ENCODE peak calls at places on chromosomes 12 and 14, in eight cellular contexts. A, N, V, H, E, S, Q and X are unnamed samples.

GRCh38 chr12:66861157-66861750 is 182.4 kb upstream of the GRIP1 start:
- DNase-seq in A (no peak), N (peak; percentile 76), V (peak; percentile 63), H (peak; percentile 16), E (peak; percentile 64), S (peak; percentile 36), Q (peak; percentile 57), X (peak; percentile 34)

GRCh38 chr12:79681008-79681590 is 9.7 kb downstream of the PAWR start:
- DNase-seq in A (no peak), N (no peak), V (peak; percentile 41), H (no peak), E (no peak), S (no peak), Q (no peak), X (no peak)

GRCh38 chr14:68307769-68308168 is 485.1 kb downstream of the ZFP36L1 start:
- DNase-seq in A (no peak), N (no peak), V (no peak), H (no peak), E (no peak), S (no peak), Q (no peak), X (no peak)

GRCh38 chr12:108839890-108840230 is 17.5 kb downstream of the SSH1 start:
- DNase-seq in A (no peak), N (no peak), V (no peak), H (no peak), E (peak; percentile 18), S (no peak), Q (no peak), X (no peak)

GRCh38 chr12:47816646-47817271 is 2.9 kb downstream of the HDAC7 start:
- DNase-seq in A (no peak), N (peak; percentile 77), V (no peak), H (peak; percentile 74), E (no peak), S (peak; percentile 65), Q (peak; percentile 79), X (no peak)

GRCh38 chr14:105926415-105927093 is 400.2 kb downstream of the TMEM121 start:
- DNase-seq in A (no peak), N (peak; percentile 70), V (no peak), H (no peak), E (no peak), S (no peak), Q (peak; percentile 56), X (peak; percentile 28)

GRCh38 chr12:25200703-25201102 is 5.7 kb downstream of the ETFRF1 start:
- DNase-seq in A (no peak), N (no peak), V (no peak), H (no peak), E (no peak), S (no peak), Q (no peak), X (no peak)

GRCh38 chr12:77888611-77889010 is 57.9 kb downstream of the NAV3 start:
- DNase-seq in A (no peak), N (no peak), V (peak; percentile 48), H (no peak), E (no peak), S (no peak), Q (no peak), X (no peak)

GRCh38 chr12:62839869-62840268 is 95.1 kb downstream of the PPM1H start:
- DNase-seq in A (no peak), N (no peak), V (no peak), H (no peak), E (no peak), S (no peak), Q (no peak), X (no peak)

GRCh38 chr14:84937449-84937848 is 592.5 kb upstream of the FLRT2 start:
- DNase-seq in A (no peak), N (no peak), V (no peak), H (no peak), E (no peak), S (no peak), Q (no peak), X (no peak)

GRCh38 chr12:110079477-110080400 is 31.4 kb upstream of the C12orf76 start:
- DNase-seq in A (no peak), N (no peak), V (peak; percentile 67), H (no peak), E (peak; percentile 83), S (no peak), Q (peak; percentile 77), X (peak; percentile 81)

GRCh38 chr14:50910495-50911420 is 33.5 kb downstream of the PYGL start:
- DNase-seq in A (no peak), N (no peak), V (no peak), H (no peak), E (no peak), S (no peak), Q (no peak), X (no peak)

GRCh38 chr12:76768566-76768965 is 4.7 kb downstream of the ZDHHC17 start:
- DNase-seq in A (no peak), N (no peak), V (no peak), H (no peak), E (no peak), S (no peak), Q (no peak), X (no peak)

GRCh38 chr12:2999265-2999841 is 40.2 kb downstream of the TEAD4 start:
- DNase-seq in A (no peak), N (no peak), V (no peak), H (peak; percentile 59), E (peak; percentile 33), S (no peak), Q (no peak), X (no peak)

GRCh38 chr14:38536376-38537038 is 280.6 kb upstream of the CLEC14A start:
- DNase-seq in A (no peak), N (no peak), V (no peak), H (no peak), E (no peak), S (no peak), Q (no peak), X (no peak)

GRCh38 chr12:103865151-103865730 is 24.2 kb upstream of the NT5DC3 start:
- DNase-seq in A (no peak), N (no peak), V (no peak), H (no peak), E (no peak), S (no peak), Q (no peak), X (no peak)

GRCh38 chr12:42534184-42534838 is 55.2 kb downstream of the PRICKLE1 start:
- DNase-seq in A (no peak), N (no peak), V (no peak), H (no peak), E (no peak), S (no peak), Q (no peak), X (no peak)

GRCh38 chr12:49368240-49368600 is 958 bp downstream of the SPATS2 start:
- DNase-seq in A (no peak), N (no peak), V (no peak), H (no peak), E (no peak), S (no peak), Q (no peak), X (no peak)

GRCh38 chr12:25743679-25744078 is 190.6 kb upstream of the LMNTD1 start:
- DNase-seq in A (no peak), N (no peak), V (no peak), H (no peak), E (no peak), S (no peak), Q (no peak), X (no peak)

GRCh38 chr12:46771268-46771837 is 54.4 kb downstream of the SLC38A4 start:
- DNase-seq in A (no peak), N (no peak), V (no peak), H (no peak), E (no peak), S (no peak), Q (no peak), X (no peak)

GRCh38 chr12:92987846-92988621 is 58.9 kb upstream of the EEA1 start:
- DNase-seq in A (no peak), N (no peak), V (no peak), H (no peak), E (no peak), S (no peak), Q (no peak), X (no peak)

GRCh38 chr12:70190252-70191010 is 52.8 kb upstream of the CNOT2 start:
- DNase-seq in A (no peak), N (no peak), V (no peak), H (no peak), E (no peak), S (no peak), Q (no peak), X (no peak)

GRCh38 chr12:63916561-63917476 is 72.3 kb downstream of the SRGAP1 start:
- DNase-seq in A (no peak), N (no peak), V (peak; percentile 46), H (no peak), E (no peak), S (no peak), Q (no peak), X (no peak)
- H3K27ac ChIP-seq in A (no peak overlapping the region), N (no peak overlapping the region), V (peak overlapping the region; percentile 94), H (peak overlapping the region; percentile 76), E (no peak overlapping the region), S (no peak overlapping the region), Q (no peak overlapping the region), X (peak overlapping the region; percentile 14)

GRCh38 chr12:89355243-89356068 is 3.2 kb upstream of the DUSP6 start:
- DNase-seq in A (no peak), N (no peak), V (no peak), H (no peak), E (no peak), S (no peak), Q (no peak), X (no peak)
- H3K27ac ChIP-seq in A (peak overlapping the region; percentile 97), N (peak overlapping the region; percentile 70), V (peak overlapping the region; percentile 98), H (no peak overlapping the region), E (no peak overlapping the region), S (no peak overlapping the region), Q (peak overlapping the region; percentile 96), X (peak overlapping the region; percentile 100)

GRCh38 chr14:77103954-77104353 is 5.9 kb downstream of the CIPC start:
- DNase-seq in A (no peak), N (no peak), V (no peak), H (no peak), E (no peak), S (no peak), Q (no peak), X (no peak)
- H3K27ac ChIP-seq in A (peak overlapping the region; percentile 60), N (peak overlapping the region; percentile 23), V (no peak overlapping the region), H (no peak overlapping the region), E (no peak overlapping the region), S (no peak overlapping the region), Q (no peak overlapping the region), X (no peak overlapping the region)

GRCh38 chr12:71230542-71230941 is 72.7 kb upstream of the TSPAN8 start:
- DNase-seq in A (no peak), N (no peak), V (no peak), H (no peak), E (no peak), S (no peak), Q (no peak), X (no peak)

GRCh38 chr12:71237128-71237527 is 79.3 kb upstream of the TSPAN8 start:
- DNase-seq in A (no peak), N (no peak), V (no peak), H (no peak), E (no peak), S (no peak), Q (no peak), X (no peak)

GRCh38 chr12:71233083-71233482 is 75.3 kb upstream of the TSPAN8 start:
- DNase-seq in A (no peak), N (no peak), V (no peak), H (no peak), E (no peak), S (no peak), Q (no peak), X (no peak)

GRCh38 chr12:71240941-71241340 is 83.1 kb upstream of the TSPAN8 start:
- DNase-seq in A (no peak), N (no peak), V (no peak), H (no peak), E (no peak), S (no peak), Q (no peak), X (no peak)

GRCh38 chr12:71236133-71236660 is 78.4 kb upstream of the TSPAN8 start:
- DNase-seq in A (no peak), N (no peak), V (no peak), H (no peak), E (no peak), S (no peak), Q (no peak), X (no peak)
- H3K27ac ChIP-seq in A (no peak overlapping the region), N (no peak overlapping the region), V (no peak overlapping the region), H (no peak overlapping the region), E (peak overlapping the region; percentile 6), S (no peak overlapping the region), Q (no peak overlapping the region), X (no peak overlapping the region)